ENCODE peak calls at places on chromosomes 5 and 9, in seven cellular contexts. Y is cardiac muscle cell, F is HCEC 1CT, B is NCI-H146, A is GM12892, H is memory B cell, E is nephron progenitor cell. Q is an unnamed sample.

GRCh38 chr9:18459958-18460584 is 13.9 kb upstream of the ADAMTSL1 start:
- DNase-seq in Y (no peak), F (peak), B (no peak), A (no peak), H (no peak), E (no peak), Q (peak)

GRCh38 chr5:39205550-39205949 is 13.8 kb downstream of the FYB1 start:
- DNase-seq in Y (no peak), F (no peak), B (no peak), A (no peak), H (no peak), E (no peak), Q (no peak)

GRCh38 chr5:179228341-179229121 is 116.7 kb downstream of the ADAMTS2 start:
- DNase-seq in Y (peak), F (no peak), B (no peak), A (no peak), H (no peak), E (peak), Q (peak)

GRCh38 chr9:133023117-133023890 is 7.5 kb upstream of the GTF3C5 start:
- DNase-seq in Y (no peak), F (peak), B (peak), A (no peak), H (no peak), E (no peak), Q (no peak)

GRCh38 chr9:134995792-134996120 is 78.0 kb upstream of the FCN1 start:
- DNase-seq in Y (no peak), F (no peak), B (no peak), A (no peak), H (no peak), E (no peak), Q (no peak)

GRCh38 chr9:133585481-133586367 is 23.5 kb downstream of the FAM163B start:
- DNase-seq in Y (peak), F (no peak), B (peak), A (no peak), H (no peak), E (no peak), Q (no peak)

GRCh38 chr5:58466939-58467338 is 7.1 kb upstream of the PLK2 start:
- DNase-seq in Y (no peak), F (peak), B (no peak), A (no peak), H (no peak), E (no peak), Q (peak)

GRCh38 chr9:110099236-110099741 is 108.7 kb downstream of the C9orf152 start:
- DNase-seq in Y (no peak), F (peak), B (peak), A (no peak), H (no peak), E (no peak), Q (peak)

GRCh38 chr5:55521903-55522302 is 12.9 kb downstream of the PLPP1 start:
- DNase-seq in Y (no peak), F (no peak), B (no peak), A (no peak), H (no peak), E (no peak), Q (no peak)

GRCh38 chr9:81112638-81113037 is 576.7 kb downstream of the TLE1 start:
- DNase-seq in Y (no peak), F (no peak), B (no peak), A (no peak), H (no peak), E (no peak), Q (no peak)

GRCh38 chr9:93071464-93071863 is 13.0 kb downstream of the SUSD3 start:
- DNase-seq in Y (no peak), F (no peak), B (peak), A (no peak), H (no peak), E (peak), Q (peak)

GRCh38 chr9:90433398-90433890 is 209.2 kb downstream of the DIRAS2 start:
- DNase-seq in Y (peak), F (no peak), B (peak), A (no peak), H (no peak), E (peak), Q (peak)

GRCh38 chr9:125971895-125972729 is 224.9 kb downstream of the PBX3 start:
- DNase-seq in Y (no peak), F (no peak), B (no peak), A (no peak), H (no peak), E (no peak), Q (no peak)

GRCh38 chr5:65815156-65815555 is 93.2 kb downstream of the NLN start:
- DNase-seq in Y (no peak), F (no peak), B (no peak), A (no peak), H (no peak), E (no peak), Q (no peak)